ENCODE peak calls at places on chromosomes 1 and 21, in six cellular contexts. C is left lung, O is NCI-H1048, Z is hippocampal formation, J is NCI-H1092, Q is NCI-H2029 treated with DMSO at 0.1 percent for 48 hours. A is an unnamed sample.

GRCh38 chr1:8189931-8190483 is 127.9 kb upstream of the SLC45A1 start:
- DNase-seq in Z (no peak), Q (no peak), O (no peak), C (no peak), J (no peak), A (no peak)

GRCh38 chr1:8364528-8365442 is 46.9 kb downstream of the SLC45A1 start:
- DNase-seq in Z (no peak), Q (no peak), C (no peak), J (no peak), O (no peak), A (no peak)

GRCh38 chr1:179169616-179170467 is 59.6 kb downstream of the ABL2 start:
- DNase-seq in C (no peak), Q (no peak), O (no peak), J (no peak), Z (no peak), A (no peak)

GRCh38 chr1:3837200-3837599 is 19.8 kb downstream of the CEP104 start:
- DNase-seq in C (no peak), Z (no peak), J (no peak), O (no peak), Q (no peak), A (no peak)

GRCh38 chr1:10615336-10615735 is 140.6 kb downstream of the PEX14 start:
- DNase-seq in Z (peak; percentile 7), C (no peak), J (no peak), O (no peak), Q (no peak), A (no peak)

GRCh38 chr1:161019767-161020572 is 982 bp downstream of the F11R start:
- DNase-seq in J (no peak), Z (no peak), C (no peak), O (no peak), Q (peak; percentile 35), A (no peak)

GRCh38 chr1:116415699-116416533 is 42.9 kb downstream of the ATP1A1 start:
- DNase-seq in Q (no peak), O (no peak), J (no peak), C (no peak), Z (peak; percentile 16), A (no peak)

GRCh38 chr21:42411197-42411869 is 7.6 kb downstream of the UBASH3A start:
- DNase-seq in C (no peak), Q (no peak), O (no peak), Z (no peak), J (no peak), A (peak; percentile 72)

GRCh38 chr1:7516341-7516740 is 254.8 kb upstream of the VAMP3 start:
- DNase-seq in Q (no peak), Z (no peak), O (no peak), C (no peak), J (no peak), A (peak; percentile 72)

GRCh38 chr21:42553435-42553834 is 39.8 kb downstream of the SLC37A1 start:
- DNase-seq in J (no peak), C (peak; percentile 41), O (no peak), Q (no peak), Z (no peak), A (no peak)

GRCh38 chr1:200294241-200294640 is 115.6 kb downstream of the ZNF281 start:
- DNase-seq in C (no peak), Q (peak; percentile 25), Z (no peak), O (no peak), J (no peak), A (no peak)

GRCh38 chr1:21249940-21250493 is 40.2 kb downstream of the ECE1 start:
- DNase-seq in Q (no peak), O (no peak), J (no peak), Z (no peak), C (no peak), A (no peak)

GRCh38 chr1:185208626-185209170 is 51.7 kb downstream of the SWT1 start:
- DNase-seq in Z (no peak), J (no peak), O (no peak), C (no peak), Q (no peak), A (no peak)

GRCh38 chr1:2194319-2194897 is at the start of gene FAAP20:
- DNase-seq in C (no peak), Q (no peak), Z (peak; percentile 87), J (peak; percentile 24), O (peak; percentile 55), A (peak; percentile 89)

GRCh38 chr1:174550296-174550695 is 102.5 kb downstream of the GPR52 start:
- DNase-seq in O (no peak), Q (no peak), J (no peak), Z (no peak), C (no peak), A (no peak)

GRCh38 chr1:60010690-60011089 is 62.9 kb downstream of the C1orf87 start:
- DNase-seq in Q (no peak), C (no peak), O (no peak), J (no peak), Z (no peak), A (no peak)

GRCh38 chr1:26092422-26092821 is 19.2 kb upstream of the PDIK1L start:
- DNase-seq in Z (no peak), C (no peak), Q (no peak), O (no peak), J (no peak), A (no peak)

GRCh38 chr1:43271186-43272118 is 1.7 kb downstream of the TMEM125 start:
- DNase-seq in J (no peak), C (no peak), Q (no peak), Z (no peak), O (no peak), A (peak; percentile 52)

GRCh38 chr1:6246497-6247295 is 2.7 kb downstream of the HES3 start:
- DNase-seq in Z (peak; percentile 37), J (peak; percentile 90), C (peak; percentile 81), O (no peak), Q (peak; percentile 38), A (peak; percentile 86)

GRCh38 chr1:235207202-235207565 is 46.1 kb upstream of the RBM34 start:
- DNase-seq in J (no peak), Z (no peak), Q (no peak), C (no peak), O (no peak), A (no peak)

GRCh38 chr1:96333522-96334235 is 387.9 kb upstream of the PTBP2 start:
- DNase-seq in O (no peak), Q (no peak), Z (no peak), J (no peak), C (no peak), A (no peak)

GRCh38 chr1:24970399-24970753 is 40.3 kb upstream of the RUNX3 start:
- DNase-seq in J (no peak), O (no peak), Z (no peak), C (no peak), Q (no peak), A (peak; percentile 53)

GRCh38 chr1:145916745-145917144 is 1.8 kb downstream of the PEX11B start:
- DNase-seq in O (no peak), J (no peak), Z (no peak), C (no peak), Q (no peak), A (no peak)

GRCh38 chr1:69263982-69264381 is 303.7 kb upstream of the LRRC7 start:
- DNase-seq in Q (peak; percentile 93), C (no peak), J (peak; percentile 86), Z (no peak), O (peak; percentile 90), A (peak; percentile 4)

GRCh38 chr1:160161965-160162705 is 10.7 kb downstream of the ATP1A4 start:
- DNase-seq in O (no peak), Q (no peak), Z (peak; percentile 17), C (no peak), J (no peak), A (peak; percentile 79)

GRCh38 chr1:12434174-12434573 is 183.8 kb downstream of the DHRS3 start:
- DNase-seq in J (no peak), Q (no peak), C (peak; percentile 44), Z (no peak), O (no peak), A (no peak)

GRCh38 chr1:33319949-33320618 is 814 bp downstream of the A3GALT2 start:
- DNase-seq in Q (no peak), O (no peak), C (no peak), Z (no peak), J (no peak), A (no peak)

GRCh38 chr1:33420870-33421775 is 9.8 kb downstream of the PHC2 start:
- DNase-seq in Z (no peak), Q (no peak), C (no peak), J (no peak), O (no peak), A (no peak)

GRCh38 chr1:42442641-42443040 is 13.2 kb downstream of the ZMYND12 start:
- DNase-seq in C (no peak), O (no peak), Z (no peak), J (no peak), Q (no peak), A (no peak)

GRCh38 chr1:18384059-18384458 is 96.7 kb upstream of the KLHDC7A start:
- DNase-seq in O (no peak), Q (no peak), Z (no peak), C (no peak), J (no peak), A (no peak)

GRCh38 chr1:163202833-163203451 is at the start of gene RGS5:
- DNase-seq in O (no peak), J (no peak), Z (no peak), C (no peak), Q (no peak), A (peak; percentile 67)

GRCh38 chr21:32587651-32588050 is 2.3 kb upstream of the TCP10L start:
- DNase-seq in O (no peak), Q (no peak), C (no peak), Z (no peak), J (no peak), A (no peak)

A was measured in iPS-NIHi11.